ENCODE peak calls at places on chromosome X, in ten cellular contexts. V is left lung; N is Calu3; Z is mammary epithelial cell; R is prostate gland; C is ascending aorta; U is psoas muscle; X is spleen; B is IMR-90; T is CD8-positive, alpha-beta T cell. I is an unnamed sample.

GRCh38 chrX:10166248-10166716 is 9.5 kb downstream of the CLCN4 start:
- DNase-seq in R (no peak), T (no peak), U (no peak), X (no peak), B (no peak), V (no peak), N (no peak), Z (no peak), C (no peak), I (no peak)

GRCh38 chrX:150870059-150870458 is 28.4 kb downstream of the CD99L2 start:
- DNase-seq in T (no peak), C (no peak), X (no peak), U (no peak), R (no peak), B (no peak), N (no peak), V (no peak), Z (no peak), I (no peak)

GRCh38 chrX:155819525-155819924 is 61.6 kb upstream of the VAMP7 start:
- DNase-seq in V (no peak), T (no peak), N (no peak), U (no peak), B (no peak), Z (no peak), X (no peak), C (no peak), R (no peak), I (no peak)

GRCh38 chrX:19122641-19123009 is 357 bp upstream of the ADGRG2 start:
- DNase-seq in Z (no peak), R (no peak), U (no peak), B (no peak), N (no peak), C (no peak), V (no peak), T (no peak), X (no peak), I (no peak)

GRCh38 chrX:112941209-112941788 is 100.7 kb upstream of the AMOT start:
- DNase-seq in B (peak), X (no peak), R (no peak), N (peak), U (no peak), C (no peak), Z (no peak), T (no peak), V (no peak), I (no peak)

GRCh38 chrX:45771114-45771513 is 570.4 kb upstream of the DIPK2B start:
- DNase-seq in U (no peak), R (peak), X (no peak), Z (peak), T (no peak), V (no peak), N (peak), C (peak), B (peak), I (peak)

GRCh38 chrX:68018248-68019203 is 414.8 kb downstream of the OPHN1 start:
- DNase-seq in U (no peak), X (no peak), N (peak), Z (peak), R (no peak), B (peak), V (peak), C (no peak), T (no peak), I (no peak)

GRCh38 chrX:49877397-49878101 is 1.7 kb upstream of the USP27X start:
- DNase-seq in V (no peak), C (no peak), Z (no peak), T (no peak), U (no peak), X (no peak), R (no peak), B (no peak), N (no peak), I (no peak)

GRCh38 chrX:41118156-41118555 is 32.9 kb downstream of the USP9X start:
- DNase-seq in Z (no peak), R (no peak), V (no peak), B (no peak), T (no peak), X (no peak), C (no peak), N (no peak), U (no peak), I (no peak)

GRCh38 chrX:31580227-31580626 is 508.4 kb upstream of the FTHL17 start:
- DNase-seq in U (no peak), R (no peak), B (peak), X (no peak), V (no peak), N (no peak), T (no peak), Z (no peak), C (no peak), I (no peak)

GRCh38 chrX:9429767-9430166 is 35.1 kb upstream of the TBL1X start:
- DNase-seq in X (no peak), R (no peak), Z (no peak), T (no peak), B (no peak), U (no peak), C (no peak), V (no peak), N (no peak), I (no peak)

GRCh38 chrX:150050387-150050786 is 112.1 kb upstream of the EOLA2 start:
- DNase-seq in X (no peak), B (no peak), U (no peak), Z (no peak), T (no peak), C (no peak), R (no peak), N (peak), V (no peak), I (no peak)

GRCh38 chrX:115679460-115679859 is 118.5 kb downstream of the PLS3 start:
- DNase-seq in Z (peak), U (no peak), V (no peak), R (no peak), C (no peak), T (no peak), N (no peak), B (peak), X (no peak), I (no peak)

GRCh38 chrX:49190783-49191032 is 4.5 kb upstream of the PRICKLE3 start:
- DNase-seq in T (no peak), X (no peak), N (no peak), B (no peak), C (no peak), V (no peak), Z (no peak), U (no peak), R (no peak), I (no peak)

GRCh38 chrX:12986886-12987285 is 12.0 kb downstream of the TMSB4X start:
- DNase-seq in V (no peak), Z (no peak), T (no peak), B (no peak), U (no peak), C (no peak), R (no peak), X (no peak), N (no peak), I (no peak)

GRCh38 chrX:64850371-64851082 is 125.7 kb downstream of the ZC4H2 start:
- DNase-seq in C (no peak), Z (no peak), R (no peak), V (no peak), T (peak), N (no peak), B (no peak), U (no peak), X (peak), I (no peak)

GRCh38 chrX:38804481-38805293 is 3.4 kb downstream of the MID1IP1 start:
- DNase-seq in V (peak), B (no peak), Z (peak), N (peak), U (peak), C (peak), X (peak), T (peak), R (no peak), I (no peak)

GRCh38 chrX:25017667-25018247 is 2.0 kb upstream of the ARX start:
- DNase-seq in T (no peak), U (peak), Z (no peak), B (no peak), V (no peak), X (no peak), R (no peak), N (no peak), C (no peak), I (no peak)

GRCh38 chrX:97398030-97398551 is 514.4 kb downstream of the RPA4 start:
- DNase-seq in R (no peak), X (no peak), T (no peak), Z (no peak), C (no peak), U (no peak), N (no peak), V (no peak), B (peak), I (no peak)

GRCh38 chrX:10240918-10241317 is 84.1 kb downstream of the CLCN4 start:
- DNase-seq in N (no peak), X (no peak), B (peak), C (no peak), T (no peak), U (no peak), R (no peak), V (no peak), Z (peak), I (peak)

GRCh38 chrX:108437789-108438623 is at the start of gene COL4A6:
- DNase-seq in C (no peak), Z (peak), B (no peak), T (no peak), N (no peak), R (peak), V (no peak), U (no peak), X (no peak), I (no peak)

GRCh38 chrX:144293229-144293628 is 409.4 kb downstream of the UBE2NL start:
- DNase-seq in R (no peak), Z (peak), V (no peak), B (no peak), N (no peak), X (no peak), T (no peak), C (no peak), U (no peak), I (no peak)

GRCh38 chrX:109854096-109854495 is 121.0 kb upstream of the ACSL4 start:
- DNase-seq in U (no peak), B (no peak), N (no peak), R (no peak), T (no peak), C (no peak), V (no peak), X (no peak), Z (no peak), I (no peak)

GRCh38 chrX:153726286-153727107 is 1.8 kb downstream of the ABCD1 start:
- DNase-seq in Z (no peak), C (peak), N (peak), B (peak), X (peak), U (peak), T (no peak), V (peak), R (no peak), I (no peak)

GRCh38 chrX:65744965-65745364 is 77.5 kb downstream of the MSN start:
- DNase-seq in U (no peak), N (peak), R (no peak), V (no peak), C (no peak), T (no peak), B (peak), Z (peak), X (no peak), I (no peak)

GRCh38 chrX:103554687-103555417 is 30.5 kb upstream of the TCEAL4 start:
- DNase-seq in Z (no peak), B (peak), V (no peak), R (peak), X (no peak), T (peak), C (no peak), U (no peak), N (peak), I (no peak)

GRCh38 chrX:13001961-13002671 is 27.2 kb downstream of the TMSB4X start:
- DNase-seq in X (no peak), T (no peak), B (peak), U (no peak), V (no peak), N (no peak), R (no peak), Z (peak), C (no peak), I (no peak)

GRCh38 chrX:397575-397974 is 10.9 kb upstream of the PPP2R3B start:
- DNase-seq in T (no peak), R (no peak), B (peak), X (no peak), N (no peak), V (no peak), Z (no peak), U (peak), C (no peak), I (peak)

GRCh38 chrX:81957318-81957717 is 755.4 kb downstream of the SH3BGRL start:
- DNase-seq in R (no peak), C (no peak), B (no peak), N (no peak), Z (no peak), V (no peak), X (no peak), T (no peak), U (no peak), I (no peak)

DNA sequence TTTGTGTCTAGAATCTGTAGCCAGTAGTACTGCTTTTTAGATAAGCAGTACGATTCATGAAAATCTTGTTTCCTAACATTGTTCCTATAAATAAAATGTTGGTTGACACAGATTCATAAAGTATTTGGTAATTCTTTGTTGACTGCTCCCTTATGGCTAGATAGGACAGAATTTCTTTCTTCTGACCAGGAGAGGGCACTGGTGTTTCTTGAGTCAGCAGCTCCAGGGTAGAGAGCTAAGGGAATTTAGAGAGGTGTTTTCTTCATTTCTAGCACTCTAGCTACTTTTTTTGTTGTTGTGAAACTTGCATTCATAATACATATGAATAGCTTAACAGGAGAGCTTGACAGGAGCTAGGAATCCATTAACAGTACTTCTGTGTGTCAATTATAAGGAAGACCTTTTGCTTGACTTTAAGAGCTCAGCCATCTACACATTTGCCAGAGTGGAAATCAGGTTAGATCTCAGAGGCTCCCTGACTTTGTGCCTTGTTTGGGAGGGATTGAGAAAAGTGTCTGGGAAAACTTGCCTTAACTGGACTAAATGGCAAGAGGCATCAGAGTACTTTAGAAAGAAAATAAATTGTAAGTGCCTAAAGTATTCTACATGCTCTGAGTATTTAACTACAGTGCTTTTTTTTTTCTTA is 756.1 kb downstream of the SH3BGRL start:
- DNase-seq in B (peak), N (peak), C (no peak), Z (peak), R (no peak), U (no peak), X (no peak), V (no peak), T (no peak), I (no peak)
- TF ChIP-seq CTCF in B (peak), N (no peak), C (peak), Z (peak), R (no peak), U (peak), X (no peak), V (peak), T (no peak), I (no peak)

GRCh38 chrX:2652106-2652505 is 39.0 kb upstream of the CD99 start:
- DNase-seq in N (no peak), U (no peak), V (no peak), B (no peak), T (no peak), C (no peak), X (no peak), Z (no peak), R (no peak), I (no peak)

GRCh38 chrX:2656243-2656836 is 34.8 kb upstream of the CD99 start:
- DNase-seq in R (no peak), U (no peak), X (no peak), V (no peak), N (no peak), C (no peak), B (no peak), T (no peak), Z (no peak), I (no peak)

GRCh38 chrX:2650865-2651264 is 40.2 kb upstream of the CD99 start:
- DNase-seq in C (no peak), U (no peak), T (no peak), Z (no peak), X (no peak), R (no peak), B (peak), V (no peak), N (no peak), I (no peak)

GRCh38 chrX:2657532-2657931 is 33.6 kb upstream of the CD99 start:
- DNase-seq in X (no peak), R (no peak), N (no peak), V (no peak), T (no peak), U (no peak), B (no peak), C (no peak), Z (no peak), I (no peak)

GRCh38 chrX:2654436-2655340 is 36.4 kb upstream of the CD99 start:
- DNase-seq in B (no peak), X (no peak), Z (no peak), N (peak), C (no peak), U (no peak), V (no peak), R (no peak), T (no peak), I (no peak)
- TF ChIP-seq CTCF in B (no peak), X (no peak), Z (no peak), N (no peak), C (no peak), U (no peak), V (no peak), R (no peak), T (no peak), I (no peak)

GRCh38 chrX:135435139-135435922 is 13.6 kb downstream of the SMIM10L2A start:
- DNase-seq in B (no peak), N (no peak), C (no peak), R (no peak), Z (no peak), X (no peak), U (no peak), T (no peak), V (no peak), I (no peak)
- TF ChIP-seq CTCF in B (no peak), N (no peak), C (no peak), R (no peak), Z (no peak), X (no peak), U (no peak), T (no peak), V (no peak), I (no peak)

GRCh38 chrX:128106630-128107029 is 54.4 kb upstream of the ACTRT1 start:
- DNase-seq in V (no peak), Z (no peak), T (no peak), B (no peak), X (no peak), N (no peak), U (no peak), R (no peak), C (no peak), I (no peak)
- TF ChIP-seq CTCF in V (no peak), Z (peak), T (no peak), B (no peak), X (no peak), N (no peak), U (no peak), R (no peak), C (no peak), I (no peak)

GRCh38 chrX:148722966-148723365 is 222.5 kb downstream of the AFF2 start:
- DNase-seq in X (no peak), U (no peak), N (no peak), T (no peak), V (no peak), B (no peak), R (no peak), C (no peak), Z (no peak), I (no peak)
- TF ChIP-seq CTCF in X (no peak), U (no peak), N (no peak), T (no peak), V (no peak), B (no peak), R (no peak), C (no peak), Z (no peak), I (no peak)

DNA sequence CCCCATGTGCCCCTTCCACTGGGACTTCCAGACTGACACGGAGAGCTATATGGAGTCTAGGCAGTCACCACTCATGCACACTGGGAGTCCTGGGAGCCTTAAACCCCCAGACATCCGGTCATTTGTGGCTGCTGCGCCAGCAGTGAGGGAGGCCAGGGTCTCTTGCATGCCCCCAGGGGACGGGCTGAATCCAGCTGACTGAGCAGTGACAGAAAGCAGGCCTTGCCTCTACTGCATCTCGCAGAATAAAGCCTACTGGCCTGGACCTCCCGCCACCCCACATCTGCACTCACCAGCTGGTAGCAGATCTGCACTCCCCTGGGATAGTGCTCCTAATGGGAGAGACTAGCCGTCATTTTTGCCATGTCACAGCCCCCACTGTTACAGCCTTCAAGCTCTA is 1234.2 kb downstream of the FAM133A start:
- DNase-seq in N (no peak), U (no peak), X (no peak), C (no peak), B (no peak), T (no peak), R (no peak), V (no peak), Z (no peak), I (no peak)
- TF ChIP-seq CTCF in N (no peak), U (no peak), X (no peak), C (no peak), B (no peak), T (no peak), R (no peak), V (no peak), Z (no peak), I (no peak)

DNA sequence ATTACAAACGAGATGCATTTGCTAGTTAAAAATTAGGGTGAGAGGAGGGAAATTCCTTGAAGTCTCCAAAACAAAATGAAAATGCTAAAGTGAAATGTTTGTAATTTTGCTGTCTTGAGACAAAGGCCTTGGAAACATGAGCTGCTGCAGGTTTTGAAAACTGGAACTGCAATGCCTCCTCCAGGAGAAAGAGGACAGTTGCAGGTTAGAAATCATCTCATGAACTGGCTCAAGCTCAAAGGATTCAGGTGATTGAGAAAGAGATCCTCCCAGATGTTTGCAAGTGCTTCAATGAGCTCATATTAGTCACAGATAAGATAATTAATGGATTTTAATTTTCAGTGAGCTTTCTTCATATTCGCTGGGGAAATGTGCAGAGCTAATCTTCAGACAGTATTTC is 32.4 kb downstream of the SMPX start:
- DNase-seq in T (no peak), R (no peak), U (no peak), B (peak), C (no peak), N (no peak), Z (peak), X (no peak), V (no peak), I (no peak)
- TF ChIP-seq CTCF in T (no peak), R (no peak), U (peak), B (peak), C (no peak), N (peak), Z (peak), X (no peak), V (no peak), I (peak)

GRCh38 chrX:30283456-30284200 is 25.6 kb downstream of the NR0B1 start:
- DNase-seq in U (no peak), R (no peak), Z (peak), X (no peak), C (no peak), V (no peak), T (no peak), B (peak), N (peak), I (peak)
- TF ChIP-seq CTCF in U (no peak), R (no peak), Z (no peak), X (no peak), C (no peak), V (no peak), T (no peak), B (no peak), N (no peak), I (no peak)